ENCODE peak calls at places on chromosome 14, in seven cellular contexts. P, Y, C, I, N, K and O are unnamed samples. For H3K4me1, the result is how much of the 10 kb centered on the place peaks cover.

GRCh38 chr14:94145902-94146527 is 16.6 kb upstream of the IFI27L2 start:
- DNase-seq in P (no peak), Y (no peak), C (no peak), I (no peak), N (no peak), K (no peak), O (peak)

GRCh38 chr14:101927859-101928258 is 36.5 kb upstream of the DYNC1H1 start:
- DNase-seq in P (peak), Y (no peak), C (peak), I (no peak), N (no peak), K (no peak), O (no peak)

GRCh38 chr14:105411017-105411941 is 8.3 kb upstream of the MTA1 start:
- DNase-seq in P (peak), Y (no peak), C (peak), I (peak), N (peak), K (peak), O (no peak)

GRCh38 chr14:71692496-71692895 is 239.7 kb upstream of the RGS6 start:
- DNase-seq in P (no peak), Y (no peak), C (no peak), I (no peak), N (no peak), K (peak), O (no peak)

GRCh38 chr14:75647650-75648049 is 13.0 kb downstream of the ERG28 start:
- DNase-seq in P (no peak), Y (no peak), C (no peak), I (no peak), N (no peak), K (peak), O (no peak)

GRCh38 chr14:100902792-100903191 is 730 bp downstream of the RTL1 start:
- DNase-seq in P (peak), Y (no peak), C (peak), I (peak), N (no peak), K (no peak), O (no peak)

GRCh38 chr14:55249423-55249822 is 21.8 kb upstream of the FBXO34 start:
- DNase-seq in P (peak), Y (no peak), C (no peak), I (no peak), N (no peak), K (peak), O (no peak)

GRCh38 chr14:92560106-92560865 is 46.7 kb downstream of the RIN3 start:
- DNase-seq in P (no peak), Y (no peak), C (no peak), I (no peak), N (no peak), K (no peak), O (no peak)

GRCh38 chr14:35044939-35045797 is 904 bp upstream of the FAM177A1 start:
- DNase-seq in P (peak), Y (no peak), C (peak), I (no peak), N (no peak), K (no peak), O (no peak)

GRCh38 chr14:100658514-100658886 is 68.2 kb upstream of the DLK1 start:
- DNase-seq in P (peak), Y (no peak), C (no peak), I (peak), N (no peak), K (no peak), O (no peak)

GRCh38 chr14:78567343-78567742 is 397.2 kb downstream of the NRXN3 start:
- DNase-seq in P (no peak), Y (no peak), C (no peak), I (no peak), N (no peak), K (no peak), O (no peak)

GRCh38 chr14:38880643-38881567 is 222.1 kb downstream of the SEC23A start:
- DNase-seq in P (no peak), Y (no peak), C (peak), I (no peak), N (no peak), K (no peak), O (no peak)

GRCh38 chr14:35390577-35391387 is 13.8 kb downstream of the NFKBIA start:
- DNase-seq in P (no peak), Y (no peak), C (no peak), I (no peak), N (no peak), K (peak), O (no peak)

GRCh38 chr14:50775357-50775756 is 55.6 kb downstream of the NIN start:
- DNase-seq in P (peak), Y (no peak), C (no peak), I (no peak), N (no peak), K (peak), O (no peak)

GRCh38 chr14:68243441-68244010 is 423.9 kb downstream of the RAD51B start:
- DNase-seq in P (no peak), Y (no peak), C (no peak), I (no peak), N (no peak), K (no peak), O (no peak)

GRCh38 chr14:95679995-95680735 is 6.1 kb upstream of the TCL1B start:
- DNase-seq in P (peak), Y (peak), C (no peak), I (peak), N (peak), K (no peak), O (peak)

GRCh38 chr14:101230851-101231550 is 327.5 kb upstream of the RTL1 start:
- DNase-seq in P (no peak), Y (no peak), C (no peak), I (no peak), N (no peak), K (no peak), O (no peak)

GRCh38 chr14:88029500-88029899 is 24.6 kb downstream of the GPR65 start:
- DNase-seq in P (no peak), Y (no peak), C (no peak), I (no peak), N (no peak), K (peak), O (no peak)

GRCh38 chr14:51087024-51087423 is 7.9 kb downstream of the TRIM9 start:
- DNase-seq in P (peak), Y (peak), C (no peak), I (no peak), N (peak), K (peak), O (no peak)

GRCh38 chr14:80237142-80237541 is 25.8 kb upstream of the DIO2 start:
- DNase-seq in P (no peak), Y (no peak), C (no peak), I (no peak), N (no peak), K (no peak), O (no peak)

GRCh38 chr14:68979722-68980552 is 835 bp upstream of the ACTN1 start:
- DNase-seq in P (peak), Y (no peak), C (no peak), I (peak), N (peak), K (peak), O (no peak)

GRCh38 chr14:22555573-22556011 is 33.4 kb downstream of the DAD1 start:
- DNase-seq in P (no peak), Y (no peak), C (no peak), I (no peak), N (no peak), K (peak), O (peak)

GRCh38 chr14:67239582-67239981 is 1.7 kb upstream of the PALS1 start:
- DNase-seq in P (no peak), Y (no peak), C (no peak), I (no peak), N (no peak), K (no peak), O (no peak)

GRCh38 chr14:68966872-68967301 is 12.2 kb downstream of the ACTN1 start:
- DNase-seq in P (no peak), Y (no peak), C (peak), I (no peak), N (no peak), K (no peak), O (no peak)

GRCh38 chr14:63991833-63992232 is 139.0 kb downstream of the SYNE2 start:
- DNase-seq in P (no peak), Y (no peak), C (no peak), I (no peak), N (no peak), K (no peak), O (no peak)

GRCh38 chr14:68918612-68919011 is 60.5 kb downstream of the ACTN1 start:
- DNase-seq in P (no peak), Y (no peak), C (no peak), I (no peak), N (no peak), K (no peak), O (no peak)

GRCh38 chr14:68039593-68039992 is 220.0 kb downstream of the RAD51B start:
- DNase-seq in P (no peak), Y (no peak), C (no peak), I (no peak), N (no peak), K (peak), O (no peak)

GRCh38 chr14:68753696-68754095 is 39.2 kb downstream of the ZFP36L1 start:
- DNase-seq in P (no peak), Y (no peak), C (no peak), I (no peak), N (no peak), K (no peak), O (no peak)

GRCh38 chr14:47044841-47045240 is 393.3 kb upstream of the RPL10L start:
- DNase-seq in P (peak), Y (no peak), C (no peak), I (peak), N (peak), K (peak), O (no peak)

GRCh38 chr14:74414380-74414779 is 11.6 kb downstream of the SYNDIG1L start:
- DNase-seq in P (no peak), Y (no peak), C (no peak), I (peak), N (peak), K (peak), O (no peak)

GRCh38 chr14:63248211-63248610 is 44.0 kb downstream of the RHOJ start:
- DNase-seq in P (no peak), Y (no peak), C (no peak), I (no peak), N (no peak), K (no peak), O (no peak)

GRCh38 chr14:48955857-48956256 is 630.3 kb downstream of the RPS29 start:
- DNase-seq in P (no peak), Y (no peak), C (no peak), I (no peak), N (no peak), K (no peak), O (no peak)

GRCh38 chr14:51743588-51744000 is 91.9 kb downstream of the FRMD6 start:
- DNase-seq in P (no peak), Y (no peak), C (no peak), I (no peak), N (no peak), K (no peak), O (no peak)

DNA sequence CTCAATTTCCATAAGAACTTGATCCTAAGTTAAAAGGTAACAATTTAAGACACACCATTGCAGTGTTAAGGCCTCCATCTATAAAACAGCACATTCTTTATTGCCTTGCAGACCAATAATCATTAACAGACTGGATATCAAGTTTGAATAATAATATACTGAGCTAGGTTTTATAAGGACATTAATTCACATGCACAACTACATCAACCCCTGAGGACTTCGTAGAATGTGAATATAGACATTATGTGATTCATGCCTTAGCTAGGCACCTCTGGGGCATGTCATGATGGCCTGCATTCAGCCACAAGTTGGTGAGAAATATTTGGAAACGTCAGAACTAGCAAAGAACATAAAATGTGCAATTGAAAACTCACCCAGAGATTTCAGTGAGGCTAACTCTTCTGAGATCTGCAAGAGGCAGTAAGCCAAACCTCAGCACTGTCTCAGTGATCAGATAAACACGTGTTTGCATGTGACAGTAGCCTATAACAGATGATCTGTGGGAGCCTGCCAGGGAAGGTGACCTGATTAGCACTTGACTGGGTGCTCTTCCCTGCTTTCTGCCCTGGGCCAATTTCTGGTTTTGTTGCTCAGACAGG is 492.2 kb downstream of the FLRT2 start:
- DNase-seq in P (no peak), Y (no peak), C (no peak), I (no peak), N (no peak), K (no peak), O (no peak)
- TF ChIP-seq CTCF in P (no peak), Y (no peak), C (no peak), I (no peak), N (no peak), K (no peak), O (no peak)

GRCh38 chr14:90354551-90355298 is 23.0 kb upstream of the NRDE2 start:
- DNase-seq in P (peak), Y (no peak), C (no peak), I (no peak), N (no peak), K (no peak), O (no peak)
- H3K4me1 ChIP-seq in P (under half), Y (under half), C (under half), I (under half), N (under half), K (under half), O (under half)

GRCh38 chr14:56482306-56482705 is 97.3 kb upstream of the TMEM260 start:
- DNase-seq in P (peak), Y (peak), C (no peak), I (peak), N (peak), K (peak), O (no peak)
- TF ChIP-seq EZH2phosphoT487 in P (no peak), Y (no peak), C (no peak), I (no peak), N (no peak), K (no peak), O (no peak)

DNA sequence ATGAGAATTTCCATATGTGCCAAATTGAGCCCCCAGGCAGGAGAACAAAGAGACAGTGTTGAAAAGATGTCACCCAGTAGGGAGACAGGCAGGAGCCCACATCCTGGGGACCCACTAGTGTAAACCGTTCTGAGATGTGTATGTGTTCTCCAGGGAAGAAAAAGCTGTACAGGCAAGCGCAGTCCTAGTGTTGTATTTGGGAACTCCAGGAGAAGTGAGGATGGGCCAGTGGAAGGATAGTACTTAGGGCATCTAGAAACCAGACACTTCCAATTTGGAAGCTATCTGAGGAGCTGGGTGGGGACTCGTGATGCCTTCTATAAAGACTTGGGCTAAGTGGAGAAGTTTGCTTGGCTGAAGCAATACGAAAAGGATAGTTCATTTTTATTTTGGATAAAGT is 108.2 kb upstream of the ARHGAP5 start:
- DNase-seq in P (no peak), Y (no peak), C (no peak), I (no peak), N (no peak), K (no peak), O (no peak)
- TF ChIP-seq CTCF in P (no peak), Y (no peak), C (no peak), I (no peak), N (no peak), K (no peak), O (no peak)

GRCh38 chr14:104390221-104390931 is 189.2 kb upstream of the C14orf180 start:
- DNase-seq in P (no peak), Y (no peak), C (no peak), I (no peak), N (no peak), K (no peak), O (no peak)

GRCh38 chr14:104388011-104388521 is 191.5 kb upstream of the C14orf180 start:
- DNase-seq in P (no peak), Y (no peak), C (no peak), I (no peak), N (no peak), K (no peak), O (no peak)

GRCh38 chr14:104388631-104389325 is 190.8 kb upstream of the C14orf180 start:
- DNase-seq in P (no peak), Y (no peak), C (peak), I (no peak), N (no peak), K (no peak), O (no peak)

GRCh38 chr14:104390941-104391901 is 188.3 kb upstream of the C14orf180 start:
- DNase-seq in P (no peak), Y (no peak), C (no peak), I (no peak), N (no peak), K (no peak), O (no peak)

GRCh38 chr14:104389326-104390220 is 190.0 kb upstream of the C14orf180 start:
- DNase-seq in P (no peak), Y (no peak), C (peak), I (no peak), N (no peak), K (no peak), O (peak)
- H3K4me1 ChIP-seq in P (under half), Y (under half), C (under half), I (under half), N (under half), K (under half), O (under half)

GRCh38 chr14:103404920-103405319 is 19.7 kb downstream of the MARK3 start:
- DNase-seq in P (peak), Y (no peak), C (no peak), I (no peak), N (no peak), K (no peak), O (no peak)
- TF ChIP-seq EZH2phosphoT487 in P (no peak), Y (no peak), C (no peak), I (no peak), N (no peak), K (no peak), O (no peak)

DNA sequence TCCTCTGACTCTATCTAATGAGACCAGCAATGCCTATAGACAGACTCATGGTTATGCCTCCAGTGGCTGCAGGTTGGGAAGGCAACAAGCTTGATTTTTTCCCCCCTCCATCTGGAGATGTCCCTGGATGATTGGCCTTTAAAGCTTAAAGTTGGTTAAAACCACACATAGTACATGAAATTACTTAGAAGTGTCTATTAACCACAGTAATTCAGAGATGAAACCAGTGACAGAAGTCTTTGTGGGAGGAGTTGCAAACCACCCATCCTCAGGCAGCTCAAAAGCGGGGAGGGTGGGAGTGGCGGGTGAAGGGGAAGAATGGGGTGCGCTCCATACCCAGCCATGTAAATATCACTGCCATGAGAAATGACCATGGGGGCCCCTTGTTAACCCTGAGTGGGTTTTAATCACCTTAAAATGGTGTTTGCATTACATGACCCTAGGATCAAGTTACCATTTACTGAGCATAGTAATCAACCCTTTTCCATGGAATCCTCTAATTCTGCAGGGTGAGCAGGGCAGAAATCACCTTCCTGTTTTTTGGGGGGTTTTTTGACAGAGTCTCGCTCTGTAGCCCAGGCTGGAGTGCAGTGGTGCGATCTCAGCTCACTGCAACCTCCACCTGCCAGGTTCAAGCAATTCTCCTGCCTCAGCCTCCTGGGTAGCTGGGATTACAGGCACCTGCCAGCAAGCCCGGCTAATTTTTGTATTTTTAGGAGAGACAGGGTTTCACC is 133.5 kb downstream of the FOXN3 start:
- DNase-seq in P (no peak), Y (no peak), C (no peak), I (no peak), N (no peak), K (no peak), O (no peak)
- TF ChIP-seq CTCF in P (no peak), Y (no peak), C (no peak), I (no peak), N (no peak), K (no peak), O (no peak)

DNA sequence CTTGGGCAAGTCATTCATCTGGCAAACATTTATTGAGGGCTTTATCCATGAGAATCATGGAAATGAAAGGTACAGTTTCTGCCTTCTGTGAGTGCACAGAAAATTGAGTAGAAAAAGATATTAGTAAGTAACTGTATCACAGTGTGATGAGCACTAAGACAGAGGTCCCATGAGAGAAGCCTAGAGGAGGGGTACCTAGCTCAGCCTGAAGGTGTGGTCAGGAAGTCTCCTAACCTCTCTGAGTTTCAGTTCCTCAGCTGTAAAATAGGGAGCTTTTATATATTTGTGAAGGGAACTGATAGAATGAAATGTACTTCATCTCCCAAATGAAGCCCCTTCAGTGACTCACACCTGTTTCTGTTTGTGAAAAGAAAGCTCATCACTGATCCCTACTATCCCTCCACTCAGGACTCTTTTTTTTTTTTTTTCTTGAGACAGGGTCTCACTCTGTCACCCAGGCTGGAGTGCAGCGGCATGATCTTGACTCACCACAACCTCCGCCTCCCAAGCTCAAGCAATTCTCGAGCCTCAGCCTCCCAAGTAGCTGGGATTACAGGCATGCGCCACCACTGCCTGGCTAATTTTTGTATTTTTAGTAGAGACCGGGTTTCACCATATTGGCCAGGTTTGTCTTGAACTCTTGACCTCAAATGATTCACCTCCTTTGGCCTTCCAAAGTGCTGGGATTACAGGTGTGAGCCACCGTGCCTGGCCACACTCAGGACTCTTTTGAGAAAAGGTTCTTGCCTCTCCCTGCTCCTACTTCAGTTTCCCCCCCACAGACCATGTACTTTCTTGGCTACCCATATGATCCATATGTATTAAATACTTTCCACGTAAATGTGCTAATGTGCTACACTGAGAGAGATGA is 93.7 kb upstream of the FUT8 start:
- DNase-seq in P (no peak), Y (no peak), C (no peak), I (no peak), N (no peak), K (peak), O (peak)
- H3K4me1 ChIP-seq in P (under half), Y (under half), C (under half), I (under half), N (under half), K (under half), O (half or more)